ENCODE peak calls at places on chromosomes 12 and 14, in nine cellular contexts. E, P, Z, T, L, X, I, A and W are unnamed samples. For H3K4me1 and H3K9me3, the result is how much of the 10 kb centered on the place peaks cover.

GRCh38 chr12:28026701-28027100 is 54.2 kb upstream of the PTHLH start:
- DNase-seq in E (no peak), P (no peak), Z (no peak), T (no peak), L (no peak), X (no peak), I (no peak), A (no peak), W (peak)

GRCh38 chr12:12716151-12716844 is 870 bp upstream of the CDKN1B start:
- DNase-seq in E (no peak), P (no peak), Z (peak), T (no peak), L (no peak), X (no peak), I (no peak), A (no peak), W (no peak)

GRCh38 chr12:94010307-94010706 is 138.1 kb upstream of the PLXNC1 start:
- DNase-seq in E (no peak), P (no peak), Z (no peak), T (no peak), L (no peak), X (no peak), I (no peak), A (peak), W (no peak)

GRCh38 chr12:47382305-47382704 is 302.5 kb upstream of the AMIGO2 start:
- DNase-seq in E (no peak), P (no peak), Z (no peak), T (no peak), L (no peak), X (no peak), I (no peak), A (no peak), W (no peak)

GRCh38 chr12:39587247-39587646 is 32.4 kb downstream of the ABCD2 start:
- DNase-seq in E (peak), P (no peak), Z (peak), T (no peak), L (no peak), X (no peak), I (no peak), A (no peak), W (peak)

GRCh38 chr12:6782903-6783571 is 6.3 kb upstream of the CD4 start:
- DNase-seq in E (no peak), P (peak), Z (no peak), T (no peak), L (no peak), X (no peak), I (no peak), A (no peak), W (no peak)

GRCh38 chr12:4447151-4447550 is 1.5 kb upstream of the FGF6 start:
- DNase-seq in E (no peak), P (no peak), Z (no peak), T (no peak), L (no peak), X (no peak), I (no peak), A (no peak), W (no peak)

GRCh38 chr12:124617615-124618014 is 50.2 kb upstream of the NCOR2 start:
- DNase-seq in E (no peak), P (no peak), Z (no peak), T (no peak), L (no peak), X (no peak), I (no peak), A (no peak), W (no peak)

GRCh38 chr12:74689071-74689655 is 151.5 kb downstream of the ATXN7L3B start:
- DNase-seq in E (peak), P (peak), Z (peak), T (no peak), L (no peak), X (no peak), I (no peak), A (no peak), W (no peak)

GRCh38 chr12:49043241-49043640 is 17.4 kb downstream of the KMT2D start:
- DNase-seq in E (no peak), P (no peak), Z (no peak), T (no peak), L (no peak), X (peak), I (no peak), A (no peak), W (no peak)

GRCh38 chr12:100826323-100826722 is 31.7 kb downstream of the ANO4 start:
- DNase-seq in E (peak), P (peak), Z (no peak), T (peak), L (peak), X (no peak), I (no peak), A (no peak), W (peak)

GRCh38 chr14:58849609-58850008 is 211.8 kb downstream of the DACT1 start:
- DNase-seq in E (no peak), P (no peak), Z (no peak), T (no peak), L (no peak), X (no peak), I (no peak), A (no peak), W (no peak)

GRCh38 chr12:6827437-6827894 is 741 bp upstream of the P3H3 start:
- DNase-seq in E (peak), P (peak), Z (no peak), T (peak), L (peak), X (peak), I (peak), A (peak), W (peak)

GRCh38 chr14:21068521-21069387 is 1.4 kb upstream of the ARHGEF40 start:
- DNase-seq in E (peak), P (peak), Z (peak), T (peak), L (peak), X (peak), I (peak), A (peak), W (peak)

GRCh38 chr14:92386637-92387036 is 63.7 kb downstream of the SLC24A4 start:
- DNase-seq in E (no peak), P (no peak), Z (no peak), T (no peak), L (no peak), X (peak), I (no peak), A (no peak), W (no peak)

GRCh38 chr14:104681689-104682074 is 7.7 kb upstream of the INF2 start:
- DNase-seq in E (no peak), P (peak), Z (no peak), T (peak), L (peak), X (peak), I (peak), A (peak), W (peak)

GRCh38 chr12:64633940-64634337 is 23.6 kb downstream of the RASSF3 start:
- DNase-seq in E (no peak), P (no peak), Z (no peak), T (no peak), L (peak), X (peak), I (peak), A (no peak), W (no peak)

GRCh38 chr14:21024668-21025373 is at the start of gene NDRG2:
- DNase-seq in E (no peak), P (peak), Z (peak), T (peak), L (peak), X (peak), I (peak), A (peak), W (peak)

GRCh38 chr12:131093971-131094830 is 140.5 kb downstream of the ADGRD1 start:
- DNase-seq in E (no peak), P (no peak), Z (no peak), T (peak), L (peak), X (peak), I (peak), A (peak), W (no peak)

GRCh38 chr12:18358930-18359329 is 97.6 kb downstream of the PIK3C2G start:
- DNase-seq in E (no peak), P (no peak), Z (no peak), T (no peak), L (no peak), X (no peak), I (no peak), A (no peak), W (no peak)

GRCh38 chr12:93968928-93969327 is 179.4 kb upstream of the PLXNC1 start:
- DNase-seq in E (no peak), P (no peak), Z (no peak), T (no peak), L (no peak), X (no peak), I (no peak), A (no peak), W (no peak)

GRCh38 chr12:69475237-69475984 is 5.2 kb downstream of the FRS2 start:
- DNase-seq in E (no peak), P (peak), Z (no peak), T (no peak), L (no peak), X (no peak), I (no peak), A (no peak), W (peak)

GRCh38 chr12:129789921-129790320 is 113.9 kb downstream of the TMEM132D start:
- DNase-seq in E (no peak), P (no peak), Z (no peak), T (no peak), L (no peak), X (no peak), I (no peak), A (no peak), W (no peak)

DNA sequence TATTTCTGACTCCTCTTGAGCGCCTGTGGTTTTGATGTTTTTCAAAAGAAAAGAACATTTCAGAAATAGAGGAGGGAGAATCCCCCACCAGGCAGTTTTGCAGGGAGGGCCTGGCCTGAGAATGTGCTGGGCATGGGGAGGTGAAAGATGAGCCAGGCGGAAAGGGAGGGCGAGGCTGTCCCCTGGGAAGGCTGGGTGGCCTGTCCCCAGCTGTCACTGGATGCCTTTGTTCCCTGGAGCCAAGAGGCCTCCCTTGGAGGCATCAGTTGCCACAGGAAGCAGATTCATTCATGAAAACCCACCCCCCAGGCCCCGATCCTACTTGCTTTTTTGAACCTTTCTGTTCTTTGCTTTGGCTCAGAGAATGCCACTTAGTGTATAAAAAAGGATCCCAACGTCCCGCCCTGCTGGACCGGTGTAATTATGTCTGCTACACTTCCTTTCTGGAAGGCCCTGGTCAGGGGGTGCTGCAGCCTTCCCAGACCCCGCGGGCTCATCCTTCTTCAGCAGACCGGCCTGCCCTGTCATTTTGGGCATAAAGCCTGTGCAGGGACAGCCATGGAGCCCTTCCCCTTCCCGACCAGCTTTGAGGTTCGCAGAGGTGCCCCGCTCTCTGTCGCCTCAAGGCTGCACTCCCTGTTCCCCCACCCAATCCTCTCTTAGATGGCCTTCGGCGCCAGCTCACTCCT is 220.3 kb downstream of the SLC41A2 start:
- DNase-seq in E (no peak), P (no peak), Z (no peak), T (no peak), L (no peak), X (no peak), I (no peak), A (no peak), W (peak)
- H3K4me1 ChIP-seq in E (under half), P (under half), Z (half or more), T (under half), L (under half), X (half or more), I (under half), A (half or more), W (under half)

GRCh38 chr12:24562761-24563392 is 386.0 kb downstream of the BCAT1 start:
- DNase-seq in E (no peak), P (peak), Z (no peak), T (peak), L (peak), X (peak), I (peak), A (peak), W (peak)
- H3K9me3 ChIP-seq in E (under half), P (under half), Z (under half), T (under half), L (under half), X (under half), I (under half), A (under half), W (under half)

GRCh38 chr12:53504004-53504920 is 3.0 kb downstream of the NPFF start:
- DNase-seq in E (no peak), P (no peak), Z (no peak), T (no peak), L (no peak), X (no peak), I (peak), A (peak), W (no peak)

GRCh38 chr12:53500776-53501614 is at the start of gene TARBP2:
- DNase-seq in E (peak), P (peak), Z (peak), T (peak), L (peak), X (peak), I (peak), A (peak), W (peak)

GRCh38 chr12:53501615-53502181 is 615 bp downstream of the TARBP2 start:
- DNase-seq in E (no peak), P (no peak), Z (no peak), T (no peak), L (no peak), X (no peak), I (no peak), A (peak), W (no peak)

GRCh38 chr12:53502983-53503728 is 2.1 kb downstream of the TARBP2 start:
- DNase-seq in E (no peak), P (no peak), Z (no peak), T (no peak), L (no peak), X (no peak), I (peak), A (peak), W (no peak)

GRCh38 chr12:53502331-53502730 is 1.2 kb downstream of the TARBP2 start:
- DNase-seq in E (no peak), P (no peak), Z (no peak), T (peak), L (no peak), X (no peak), I (peak), A (peak), W (no peak)
- H3K4me1 ChIP-seq in E (under half), P (under half), Z (under half), T (half or more), L (under half), X (under half), I (half or more), A (half or more), W (under half)

DNA sequence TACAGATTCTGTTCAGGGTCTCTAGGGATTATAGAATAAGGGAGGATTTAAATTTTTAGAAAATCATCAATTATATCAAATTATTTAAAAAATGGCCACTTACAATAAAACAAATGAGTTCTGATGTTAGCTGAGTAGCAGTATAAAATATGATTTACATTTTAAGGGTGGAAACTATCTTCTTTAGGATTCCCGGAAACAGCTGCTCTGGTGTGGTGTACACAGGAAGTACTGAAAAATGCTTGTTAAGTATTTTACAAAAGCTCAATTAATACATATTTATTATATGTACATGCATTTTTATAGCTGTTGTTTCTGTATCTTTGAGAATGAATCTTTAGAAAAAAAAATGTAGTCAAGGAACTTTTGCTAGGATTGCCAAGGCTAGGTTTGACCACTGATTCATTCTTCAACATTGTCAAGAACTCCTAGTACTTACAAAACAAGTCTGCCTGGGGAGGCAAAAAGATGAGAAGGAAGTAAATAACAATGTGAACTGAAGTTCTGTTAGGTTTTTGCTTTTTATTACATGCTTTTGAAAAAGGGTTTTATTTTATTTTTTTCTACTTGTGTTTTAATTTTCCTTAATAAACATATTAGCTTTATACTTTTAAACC is 48.0 kb downstream of the ARF6 start:
- DNase-seq in E (no peak), P (no peak), Z (peak), T (no peak), L (no peak), X (no peak), I (no peak), A (no peak), W (no peak)
- H3K9me3 ChIP-seq in E (under half), P (under half), Z (under half), T (under half), L (under half), X (under half), I (under half), A (under half), W (under half)

GRCh38 chr14:30985796-30986195 is 39.7 kb upstream of the AP4S1 start:
- DNase-seq in E (no peak), P (no peak), Z (no peak), T (no peak), L (no peak), X (no peak), I (no peak), A (no peak), W (no peak)
- H3K4me1 ChIP-seq in E (under half), P (under half), Z (under half), T (under half), L (under half), X (under half), I (under half), A (under half), W (under half)

DNA sequence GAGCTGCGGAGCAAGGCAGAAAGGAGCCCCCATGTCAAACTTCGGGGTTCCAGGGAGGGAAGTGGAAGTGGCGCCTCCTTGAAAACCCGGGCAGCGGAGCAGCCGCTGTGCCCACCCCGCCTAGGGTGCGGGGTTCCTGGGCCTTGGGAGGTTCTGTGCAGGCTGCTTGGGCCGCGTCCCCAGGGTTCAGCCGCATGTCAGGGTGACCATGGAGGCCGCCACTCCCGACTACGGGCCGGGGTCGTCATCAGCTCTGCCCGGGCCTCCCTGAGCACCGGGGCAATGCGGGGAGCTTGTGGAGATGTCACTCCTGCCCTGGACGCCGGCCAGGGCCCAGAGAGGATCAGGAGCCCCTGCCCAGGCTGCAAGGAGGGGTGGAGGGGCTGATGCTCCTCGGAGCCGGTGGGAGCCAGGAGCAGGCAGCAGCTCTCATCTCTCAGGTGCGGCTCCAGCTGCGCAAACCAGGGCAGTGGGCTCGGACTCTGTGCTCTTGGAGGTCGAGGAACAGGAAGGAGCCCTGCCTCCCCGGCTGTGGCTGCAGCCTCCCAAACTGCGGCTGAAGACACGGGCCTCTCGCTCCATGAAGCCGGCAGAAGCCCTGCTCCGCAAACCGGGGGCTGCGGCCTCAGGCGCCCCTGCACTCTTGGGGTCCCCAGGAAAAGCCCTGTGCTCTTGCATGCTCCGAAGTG is 1286.5 kb downstream of the TMEM121 start:
- DNase-seq in E (no peak), P (no peak), Z (no peak), T (no peak), L (no peak), X (no peak), I (no peak), A (no peak), W (no peak)
- H3K9me3 ChIP-seq in E (under half), P (under half), Z (under half), T (under half), L (under half), X (under half), I (under half), A (under half), W (under half)

GRCh38 chr12:1306096-1306495 is 288.3 kb downstream of the FBXL14 start:
- DNase-seq in E (no peak), P (peak), Z (no peak), T (no peak), L (no peak), X (no peak), I (no peak), A (no peak), W (no peak)
- H3K4me1 ChIP-seq in E (under half), P (under half), Z (under half), T (under half), L (under half), X (under half), I (under half), A (under half), W (under half)

GRCh38 chr12:16914853-16915252 is 308.9 kb upstream of the LMO3 start:
- DNase-seq in E (no peak), P (no peak), Z (no peak), T (no peak), L (no peak), X (no peak), I (no peak), A (no peak), W (no peak)

GRCh38 chr12:16920451-16920850 is 314.5 kb upstream of the LMO3 start:
- DNase-seq in E (no peak), P (no peak), Z (no peak), T (no peak), L (no peak), X (no peak), I (no peak), A (no peak), W (no peak)
- H3K9me3 ChIP-seq in E (under half), P (under half), Z (under half), T (under half), L (under half), X (under half), I (under half), A (under half), W (under half)

GRCh38 chr14:23482814-23483128 is 13.3 kb downstream of the NGDN start:
- DNase-seq in E (no peak), P (no peak), Z (no peak), T (no peak), L (no peak), X (no peak), I (no peak), A (no peak), W (no peak)
- H3K4me1 ChIP-seq in E (under half), P (under half), Z (under half), T (under half), L (under half), X (under half), I (under half), A (under half), W (under half)

GRCh38 chr12:62299617-62300016 is 39.4 kb downstream of the USP15 start:
- DNase-seq in E (no peak), P (no peak), Z (no peak), T (no peak), L (no peak), X (no peak), I (no peak), A (no peak), W (no peak)
- H3K9me3 ChIP-seq in E (under half), P (under half), Z (under half), T (under half), L (under half), X (under half), I (under half), A (under half), W (under half)